ENCODE peak calls at places on chromosomes 3 and 15, in six cellular contexts. E is fibroblast of mammary gland; U is activated T-helper 1 cell treated with Interleukin-2 at 50 U/mL for 16 hours; I is astrocyte; S is sciatic nerve; F is activated naive CD4-positive, alpha-beta T cell treated with Interleukin-2 at 50 U/mL for 16 hours. Q is an unnamed sample.

GRCh38 chr15:34855397-34855796 is 60.0 kb upstream of the ACTC1 start:
- DNase-seq in I (peak), S (no peak), U (no peak), E (peak), F (no peak), Q (no peak)

GRCh38 chr15:23686466-23687142 is 501 bp downstream of the NDN start:
- DNase-seq in U (no peak), S (no peak), F (no peak), E (peak), I (peak), Q (no peak)

GRCh38 chr15:33086500-33087141 is 107.9 kb downstream of the FMN1 start:
- DNase-seq in F (no peak), I (peak), U (no peak), E (peak), S (no peak), Q (no peak)

GRCh38 chr3:60887574-60887973 is 363.7 kb downstream of the FHIT start:
- DNase-seq in U (no peak), I (no peak), E (no peak), F (no peak), S (no peak), Q (no peak)

GRCh38 chr15:29072444-29072843 is 186.7 kb downstream of the APBA2 start:
- DNase-seq in U (no peak), S (no peak), F (no peak), I (no peak), E (no peak), Q (no peak)

GRCh38 chr3:160006282-160007163 is 17.9 kb downstream of the IL12A start:
- DNase-seq in F (no peak), U (no peak), E (peak), S (no peak), I (peak), Q (no peak)

GRCh38 chr3:180362081-180362480 is 239.9 kb upstream of the TTC14 start:
- DNase-seq in I (no peak), E (peak), F (no peak), U (no peak), S (no peak), Q (no peak)

GRCh38 chr15:40265355-40265754 is 17.5 kb downstream of the ANKRD63 start:
- DNase-seq in F (no peak), E (no peak), S (no peak), I (no peak), U (no peak), Q (no peak)

GRCh38 chr3:25782938-25783660 is at the start of gene NGLY1:
- DNase-seq in E (peak), S (peak), F (peak), U (peak), I (peak), Q (peak)

GRCh38 chr3:197028711-197029510 is 706 bp downstream of the MELTF start:
- DNase-seq in E (no peak), S (no peak), U (no peak), I (no peak), F (peak), Q (peak)

GRCh38 chr3:179464296-179465092 is 13.2 kb upstream of the GNB4 start:
- DNase-seq in F (no peak), I (no peak), U (no peak), E (no peak), S (no peak), Q (peak)

GRCh38 chr15:90402230-90402629 is 14.2 kb downstream of the IQGAP1 start:
- DNase-seq in F (no peak), S (no peak), I (peak), E (peak), U (no peak), Q (no peak)

GRCh38 chr3:179558742-179559364 is 3.9 kb upstream of the ACTL6A start:
- DNase-seq in E (peak), U (no peak), S (peak), I (peak), F (peak), Q (peak)

GRCh38 chr15:79923068-79923514 is 26.3 kb upstream of the MTHFS start:
- DNase-seq in U (peak), S (peak), F (peak), E (peak), I (peak), Q (peak)

GRCh38 chr3:18740631-18741583 is 315.8 kb upstream of the SATB1 start:
- DNase-seq in F (peak), E (no peak), U (peak), S (no peak), I (no peak), Q (no peak)

GRCh38 chr3:98952404-98952803 is 50.9 kb upstream of the DCBLD2 start:
- DNase-seq in F (no peak), I (no peak), S (no peak), U (no peak), E (no peak), Q (no peak)

GRCh38 chr3:51681453-51681852 is 10.4 kb downstream of the TEX264 start:
- DNase-seq in F (peak), I (no peak), E (peak), S (no peak), U (peak), Q (no peak)

GRCh38 chr3:45665101-45665572 is 24.1 kb upstream of the SACM1L start:
- DNase-seq in F (peak), U (peak), S (no peak), I (no peak), E (peak), Q (no peak)

GRCh38 chr15:29570121-29570930 is 251.9 kb downstream of the TJP1 start:
- DNase-seq in E (no peak), I (no peak), S (no peak), U (no peak), F (no peak), Q (no peak)

GRCh38 chr3:112681822-112682325 is 40.9 kb upstream of the CCDC80 start:
- DNase-seq in I (peak), S (no peak), E (peak), F (no peak), U (no peak), Q (no peak)

GRCh38 chr3:113210608-113211369 is 568 bp upstream of the BOC start:
- DNase-seq in F (no peak), S (no peak), U (no peak), I (peak), E (peak), Q (no peak)

GRCh38 chr15:74193305-74193718 is 9.3 kb downstream of the STRA6 start:
- DNase-seq in U (no peak), E (peak), I (peak), S (no peak), F (no peak), Q (no peak)